ENCODE peak calls at places on chromosomes 3 and 15, in ten cellular contexts. Q is HFF-Myc, P is endothelial cell, K is cardiac muscle cell, U is progenitor cell of endocrine pancreas, C is GM10248, N is gastrocnemius medialis, V is MCF 10A, O is BJ, G is colonic mucosa. A is an unnamed sample.

GRCh38 chr3:44513513-44513912 is 36.0 kb upstream of the ZNF445 start:
- DNase-seq in U (no peak), K (peak; percentile 1), G (no peak), V (no peak), O (no peak), N (no peak), Q (no peak), P (no peak), C (no peak), A (no peak)

GRCh38 chr3:167952969-167953368 is 142.8 kb downstream of the GOLIM4 start:
- DNase-seq in N (no peak), Q (no peak), V (no peak), U (no peak), P (no peak), C (no peak), K (no peak), G (no peak), O (no peak), A (no peak)

GRCh38 chr3:134625462-134625861 is 25.4 kb downstream of the KY start:
- DNase-seq in V (no peak), K (no peak), G (peak; percentile 7), Q (no peak), O (no peak), P (no peak), C (no peak), N (no peak), U (no peak), A (no peak)

GRCh38 chr3:82423485-82423884 is 662.0 kb upstream of the GBE1 start:
- DNase-seq in K (no peak), C (no peak), P (no peak), N (no peak), V (no peak), G (no peak), Q (no peak), O (no peak), U (no peak), A (no peak)

GRCh38 chr3:16423298-16423697 is 90.2 kb downstream of the RFTN1 start:
- DNase-seq in C (no peak), V (no peak), N (no peak), G (no peak), O (no peak), Q (no peak), P (no peak), K (no peak), U (no peak), A (peak; percentile 92)

GRCh38 chr3:75220932-75221331 is 443.2 kb upstream of the FRG2C start:
- DNase-seq in V (no peak), K (no peak), Q (no peak), P (no peak), U (no peak), O (no peak), G (no peak), C (no peak), N (no peak), A (no peak)

GRCh38 chr15:99306694-99307338 is 55.5 kb downstream of the LRRC28 start:
- DNase-seq in C (no peak), K (peak; percentile 76), V (no peak), U (no peak), P (no peak), O (no peak), Q (no peak), N (peak; percentile 65), G (no peak), A (peak; percentile 25)

GRCh38 chr15:48798319-48798718 is 12.6 kb downstream of the CEP152 start:
- DNase-seq in P (no peak), Q (no peak), C (no peak), O (no peak), U (no peak), N (no peak), G (no peak), K (no peak), V (no peak), A (no peak)

DNA sequence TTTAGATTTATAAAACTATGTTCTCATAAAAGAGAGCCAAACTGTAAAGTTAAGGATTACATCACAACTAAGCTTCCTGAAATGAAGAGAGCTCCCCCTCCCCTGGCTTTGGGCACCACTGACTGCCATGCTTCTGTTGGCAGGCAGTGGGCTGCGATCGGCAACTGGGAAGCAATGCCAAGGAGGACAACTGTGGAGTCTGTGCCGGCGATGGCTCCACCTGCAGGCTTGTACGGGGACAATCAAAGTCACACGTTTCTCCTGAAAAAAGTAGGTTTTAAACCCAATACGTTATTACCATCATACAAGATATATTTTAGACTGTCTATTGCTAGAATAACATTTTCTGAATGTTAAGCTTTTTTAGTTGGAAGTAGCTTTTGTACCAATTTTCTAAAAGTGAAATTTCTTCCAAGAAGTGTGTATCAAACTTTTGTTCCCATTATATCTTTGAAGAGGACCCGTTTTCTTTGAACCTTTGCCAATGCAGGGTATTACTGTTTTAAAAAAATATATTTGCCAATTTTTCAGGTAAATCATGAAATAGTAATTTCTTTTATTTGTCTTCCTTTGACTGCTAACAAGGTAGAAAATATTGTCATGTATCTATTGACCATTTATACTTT is 184.1 kb downstream of the ADAMTSL3 start:
- DNase-seq in U (peak; percentile 12), C (peak; percentile 18), G (no peak), K (peak; percentile 65), O (no peak), N (no peak), V (peak; percentile 49), P (peak; percentile 56), Q (no peak), A (peak; percentile 24)
- TF ChIP-seq CTCF in U (peak; percentile 68), C (peak; percentile 19), G (no peak), K (peak; percentile 47), O (peak; percentile 14), N (peak; percentile 9), V (peak; percentile 27), P (peak; percentile 30), Q (peak; percentile 57), A (peak; percentile 71)

GRCh38 chr15:38563723-38564519 is 693 bp downstream of the RASGRP1 start:
- DNase-seq in C (peak; percentile 83), K (peak; percentile 77), P (peak; percentile 78), Q (no peak), V (peak; percentile 50), G (peak; percentile 79), N (peak; percentile 16), U (peak; percentile 75), O (no peak), A (peak; percentile 15)

GRCh38 chr15:38565287-38565670 is 665 bp upstream of the RASGRP1 start:
- DNase-seq in P (no peak), Q (no peak), C (no peak), K (no peak), V (no peak), U (no peak), O (no peak), G (no peak), N (no peak), A (no peak)

GRCh38 chr15:38560456-38560926 is 4.1 kb downstream of the RASGRP1 start:
- DNase-seq in U (no peak), V (no peak), Q (no peak), N (no peak), K (no peak), P (no peak), O (no peak), G (no peak), C (peak; percentile 34), A (no peak)

GRCh38 chr15:38562278-38562677 is 2.3 kb downstream of the RASGRP1 start:
- DNase-seq in N (no peak), C (peak; percentile 20), P (no peak), U (no peak), K (no peak), V (no peak), G (no peak), Q (no peak), O (no peak), A (no peak)

DNA sequence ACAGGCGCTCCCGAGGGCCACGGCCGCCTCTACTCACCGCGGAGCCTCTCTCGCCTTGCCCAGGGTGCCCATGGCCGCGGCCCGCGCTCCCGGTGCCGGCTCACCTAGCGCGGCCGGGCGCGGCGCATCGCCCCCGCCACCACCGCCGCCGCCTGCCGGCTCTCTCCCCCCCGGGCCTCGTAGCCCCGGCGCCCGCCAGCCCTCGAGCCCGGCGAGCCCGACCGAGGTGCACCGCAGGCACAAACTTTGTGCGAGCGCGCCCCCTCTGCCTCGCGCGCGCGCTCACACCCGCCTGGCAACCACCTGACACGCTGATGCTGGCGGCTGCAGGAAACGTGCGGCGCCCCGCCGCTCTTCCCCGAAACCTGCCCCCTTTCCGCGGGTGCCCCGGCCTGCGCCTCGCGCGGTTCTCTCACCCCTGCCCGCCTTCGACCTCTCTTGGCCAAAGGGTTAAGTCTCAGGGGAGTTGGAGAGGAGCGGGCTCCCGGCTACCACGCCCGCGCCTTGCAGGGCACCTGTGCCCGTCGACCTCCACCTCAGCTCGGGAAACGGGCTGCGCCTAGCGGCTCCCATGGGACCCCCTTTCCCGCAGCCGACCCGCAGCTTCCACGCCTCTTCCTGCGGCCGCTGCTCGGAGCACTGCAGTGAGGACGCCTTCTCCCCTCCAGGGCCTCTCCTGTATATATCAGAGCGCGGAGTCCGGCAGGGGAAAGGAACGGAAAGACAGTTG is at the start of gene RASGRP1:
- DNase-seq in U (peak; percentile 60), O (no peak), C (peak; percentile 84), V (peak; percentile 66), Q (no peak), N (no peak), G (peak; percentile 75), P (peak; percentile 67), K (peak; percentile 83), A (peak; percentile 21)
- TF ChIP-seq CTCF in U (no peak), O (peak; percentile 38), C (peak; percentile 54), V (no peak), Q (no peak), N (no peak), G (no peak), P (no peak), K (peak; percentile 34), A (peak; percentile 34)

DNA sequence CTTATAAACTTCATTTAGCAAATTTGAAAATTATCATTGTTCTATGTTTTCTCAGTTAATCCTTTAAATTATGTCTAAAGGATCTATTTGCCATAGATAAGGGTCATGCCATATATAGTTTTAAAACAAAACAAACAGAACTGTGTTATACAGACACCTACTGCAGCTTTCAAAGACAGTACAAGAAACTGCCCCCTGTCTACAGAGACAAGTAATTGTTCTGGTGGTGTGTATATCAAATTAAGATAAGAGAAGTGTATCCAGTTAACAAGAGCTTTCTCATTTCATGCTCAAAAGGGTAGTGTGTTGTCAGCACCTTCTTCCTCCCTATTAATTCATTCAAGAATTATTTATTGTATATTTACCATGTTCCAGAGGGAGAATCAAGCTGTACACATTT is 201.2 kb downstream of the FMN1 start:
- DNase-seq in P (no peak), N (no peak), K (peak; percentile 25), O (no peak), G (no peak), Q (no peak), V (peak; percentile 14), C (no peak), U (no peak), A (peak; percentile 19)
- TF ChIP-seq CTCF in P (peak; percentile 39), N (no peak), K (peak; percentile 42), O (peak; percentile 40), G (no peak), Q (no peak), V (no peak), C (peak; percentile 26), U (peak; percentile 31), A (peak; percentile 33)

GRCh38 chr3:36734742-36735141 is 29.6 kb downstream of the DCLK3 start:
- DNase-seq in O (no peak), U (no peak), N (no peak), C (no peak), K (no peak), Q (no peak), G (no peak), P (no peak), V (no peak), A (peak; percentile 29)

GRCh38 chr3:36730965-36731364 is 33.4 kb downstream of the DCLK3 start:
- DNase-seq in U (no peak), N (no peak), V (no peak), K (no peak), G (no peak), P (no peak), O (no peak), Q (no peak), C (no peak), A (no peak)

GRCh38 chr3:36733723-36734122 is 30.6 kb downstream of the DCLK3 start:
- DNase-seq in Q (no peak), O (no peak), N (no peak), V (no peak), C (no peak), K (no peak), P (no peak), G (no peak), U (no peak), A (no peak)

GRCh38 chr3:36733162-36733696 is 31.1 kb downstream of the DCLK3 start:
- DNase-seq in Q (no peak), U (no peak), N (no peak), O (no peak), G (no peak), V (no peak), P (no peak), C (no peak), K (peak; percentile 19), A (no peak)

DNA sequence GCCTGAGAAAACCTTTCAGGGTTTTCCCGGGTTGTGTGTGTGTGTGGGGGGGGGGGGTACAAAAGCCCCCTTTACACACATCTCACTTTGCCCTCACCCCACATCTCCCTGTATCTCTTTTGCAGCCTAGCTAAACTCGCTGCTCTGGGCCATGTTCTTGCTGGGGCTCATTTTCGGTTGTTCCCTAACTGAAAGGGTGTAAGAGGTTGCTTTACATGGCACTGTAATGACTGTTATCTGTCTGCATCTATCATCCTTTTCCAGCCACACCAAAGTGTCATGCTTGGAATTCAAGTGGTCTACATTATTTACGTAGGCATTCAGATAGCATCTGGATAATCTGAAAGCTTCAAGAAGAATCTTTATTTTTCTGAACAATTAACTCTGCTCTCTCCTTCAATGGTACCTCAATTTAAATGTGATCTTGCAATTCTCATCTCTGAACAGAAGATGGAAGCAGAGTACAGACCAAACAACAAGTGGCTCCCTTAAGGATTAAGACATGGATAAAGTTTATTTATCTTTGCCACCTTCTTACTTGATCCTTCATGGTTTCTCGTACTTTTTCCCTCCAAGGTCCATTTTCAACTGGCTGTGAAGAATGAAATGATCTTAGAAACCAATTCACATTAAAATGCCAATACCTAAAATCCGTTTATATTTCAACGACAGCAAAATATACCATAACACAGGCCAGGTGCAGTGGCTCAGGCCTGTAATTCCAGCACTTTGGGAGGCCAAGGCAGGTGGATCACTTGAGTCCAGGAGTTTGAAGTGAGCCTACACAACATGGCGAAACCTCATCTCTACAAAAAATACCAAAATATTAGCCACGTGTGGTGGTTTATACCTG is 34.9 kb downstream of the DCLK3 start:
- DNase-seq in V (peak; percentile 64), Q (peak; percentile 22), O (no peak), C (peak; percentile 41), K (peak; percentile 48), G (no peak), P (no peak), N (no peak), U (no peak), A (peak; percentile 63)
- TF ChIP-seq CTCF in V (peak; percentile 72), Q (peak; percentile 46), O (peak; percentile 68), C (peak; percentile 62), K (peak; percentile 73), G (peak; percentile 47), P (peak; percentile 55), N (peak; percentile 72), U (peak; percentile 84), A (peak; percentile 59)